ENCODE peak calls at places on chromosomes 5 and 9, in four cellular contexts. Y is colonic mucosa; Q is CD4-positive, alpha-beta T cell; A is kidney epithelial cell. F is an unnamed sample.
A peak's percentile ranks its signal among the peaks of the same experiment; 100 is the strongest.

GRCh38 chr5:72079288-72079687 is 28.0 kb upstream of the MAP1B start:
- DNase-seq in A (no peak), Q (no peak), Y (no peak), F (no peak)

GRCh38 chr5:164597293-164597900 is 1092.0 kb downstream of the MAT2B start:
- DNase-seq in Q (no peak), A (no peak), Y (no peak), F (no peak)

GRCh38 chr9:126211441-126212074 is 115.1 kb upstream of the MVB12B start:
- DNase-seq in A (no peak), Q (no peak), Y (no peak), F (no peak)

GRCh38 chr5:5078009-5078897 is 61.9 kb upstream of the ADAMTS16 start:
- DNase-seq in A (no peak), Y (no peak), Q (no peak), F (no peak)

GRCh38 chr5:149737355-149737754 is 7.2 kb downstream of the PPARGC1B start:
- DNase-seq in A (no peak), Y (no peak), Q (no peak), F (no peak)

GRCh38 chr5:68738236-68738635 is 355.6 kb upstream of the SLC30A5 start:
- DNase-seq in Q (no peak), Y (no peak), A (no peak), F (no peak)

GRCh38 chr9:126708178-126708577 is 94.5 kb downstream of the LMX1B start:
- DNase-seq in Y (no peak), Q (no peak), A (no peak), F (no peak)

GRCh38 chr9:134040176-134040565 is 14.9 kb downstream of the BRD3OS start:
- DNase-seq in Q (no peak), A (no peak), Y (no peak), F (no peak)

GRCh38 chr5:79235222-79235577 is 731 bp upstream of the JMY start:
- DNase-seq in A (no peak), Q (no peak), Y (no peak), F (peak; percentile 49)

GRCh38 chr5:180591249-180591887 is at the start of gene SCGB3A1:
- DNase-seq in A (no peak), Y (no peak), Q (no peak), F (no peak)

GRCh38 chr5:91212336-91213092 is 170.6 kb downstream of the ARRDC3 start:
- DNase-seq in Y (peak; percentile 58), Q (no peak), A (peak; percentile 44), F (peak; percentile 95)

GRCh38 chr9:3972687-3973086 is 327.2 kb downstream of the GLIS3 start:
- DNase-seq in A (no peak), Y (no peak), Q (no peak), F (no peak)

GRCh38 chr5:110702704-110703103 is 23.8 kb downstream of the TMEM232 start:
- DNase-seq in Y (no peak), Q (no peak), A (no peak), F (no peak)

GRCh38 chr5:110705349-110705748 is 21.1 kb downstream of the TMEM232 start:
- DNase-seq in Q (no peak), Y (no peak), A (no peak), F (no peak)

GRCh38 chr5:110702300-110702699 is 24.2 kb downstream of the TMEM232 start:
- DNase-seq in A (no peak), Y (no peak), Q (no peak), F (no peak)

GRCh38 chr5:110703481-110703880 is 23.0 kb downstream of the TMEM232 start:
- DNase-seq in Y (no peak), Q (no peak), A (no peak), F (no peak)
- TF ChIP-seq CTCF in Y (no peak), Q (no peak), A (no peak), F (no peak)

DNA sequence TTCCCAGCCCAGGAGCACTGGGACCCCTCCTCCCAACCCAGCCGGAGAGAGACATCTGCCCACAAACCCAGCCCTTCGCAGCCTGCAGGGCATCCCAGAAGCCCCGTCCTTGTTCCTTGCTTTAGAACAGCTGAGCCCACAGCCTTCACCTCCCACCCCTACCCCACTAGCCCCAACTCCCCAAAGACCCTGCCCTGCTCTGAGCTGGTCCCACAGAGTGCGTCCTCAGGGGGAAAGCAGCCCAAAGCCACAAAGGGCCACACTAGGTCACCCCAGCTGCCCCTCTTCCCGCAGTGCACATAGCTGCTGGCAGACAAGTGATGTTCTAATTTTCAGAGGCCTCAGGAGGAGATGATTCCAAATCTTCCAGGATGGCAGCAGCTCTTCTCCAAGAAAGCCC is 8.8 kb downstream of the PLPP7 start:
- DNase-seq in Y (no peak), A (no peak), Q (no peak), F (no peak)
- TF ChIP-seq CTCF in Y (no peak), A (no peak), Q (no peak), F (no peak)

GRCh38 chr5:16891043-16891442 is 45.0 kb downstream of the MYO10 start:
- DNase-seq in A (no peak), Q (no peak), Y (no peak), F (no peak)

GRCh38 chr5:16888694-16889124 is 47.4 kb downstream of the MYO10 start:
- DNase-seq in A (no peak), Q (no peak), Y (no peak), F (peak; percentile 35)

GRCh38 chr5:16886793-16887345 is 49.2 kb downstream of the MYO10 start:
- DNase-seq in Y (no peak), Q (no peak), A (no peak), F (no peak)

GRCh38 chr5:16889972-16890519 is 46.0 kb downstream of the MYO10 start:
- DNase-seq in A (no peak), Q (no peak), Y (no peak), F (peak; percentile 56)

GRCh38 chr5:16889203-16889971 is 46.7 kb downstream of the MYO10 start:
- DNase-seq in Q (no peak), Y (no peak), A (no peak), F (peak; percentile 82)
- TF ChIP-seq CTCF in Q (no peak), Y (no peak), A (no peak), F (no peak)

GRCh38 chr5:105033642-105034217 is 1471.1 kb upstream of the NUDT12 start:
- DNase-seq in Y (peak; percentile 42), Q (no peak), A (no peak), F (no peak)
- TF ChIP-seq CTCF in Y (no peak), Q (no peak), A (no peak), F (no peak)

GRCh38 chr9:97500765-97501176 is 695 bp upstream of the TMOD1 start:
- DNase-seq in Q (no peak), Y (no peak), A (no peak), F (no peak)
- TF ChIP-seq CTCF in Q (no peak), Y (no peak), A (no peak), F (no peak)

GRCh38 chr9:75588808-75589207 is 301.7 kb upstream of the PCSK5 start:
- DNase-seq in Y (no peak), Q (no peak), A (no peak), F (no peak)
- TF ChIP-seq CTCF in Y (no peak), Q (no peak), A (peak; percentile 32), F (no peak)

DNA sequence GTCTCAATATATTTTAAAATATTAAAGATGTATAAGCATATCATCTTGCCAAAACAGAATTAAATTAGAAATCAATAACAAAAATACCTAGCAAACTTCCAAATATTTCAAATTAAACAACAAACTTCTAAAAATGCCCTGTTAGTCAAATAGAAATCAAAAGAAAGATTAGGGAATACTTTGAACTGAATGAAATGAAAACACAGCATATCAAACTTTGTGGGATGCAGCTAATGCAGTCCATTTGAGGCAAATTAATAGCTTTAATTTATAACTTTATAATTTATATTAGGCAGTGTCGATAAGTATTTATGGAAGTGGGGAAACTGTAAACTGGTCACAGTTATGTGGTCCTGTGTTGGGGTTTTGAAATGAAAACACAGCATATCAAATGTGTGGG is 17.1 kb downstream of the SLC6A3 start:
- DNase-seq in A (no peak), Q (no peak), Y (no peak), F (no peak)
- TF ChIP-seq CTCF in A (no peak), Q (no peak), Y (no peak), F (no peak)

GRCh38 chr5:93073547-93073946 is 507.5 kb downstream of the NR2F1-AS1 start:
- DNase-seq in Y (no peak), Q (no peak), A (no peak), F (no peak)

GRCh38 chr5:93076096-93076495 is 504.9 kb downstream of the NR2F1-AS1 start:
- DNase-seq in Y (no peak), A (no peak), Q (no peak), F (peak; percentile 37)

GRCh38 chr5:93079046-93079445 is 502.0 kb downstream of the NR2F1-AS1 start:
- DNase-seq in Y (no peak), A (no peak), Q (no peak), F (no peak)

GRCh38 chr5:93078082-93079038 is 502.7 kb downstream of the NR2F1-AS1 start:
- DNase-seq in A (peak; percentile 88), Y (peak; percentile 18), Q (no peak), F (peak; percentile 92)

GRCh38 chr5:93076566-93076965 is 504.5 kb downstream of the NR2F1-AS1 start:
- DNase-seq in Y (no peak), Q (no peak), A (no peak), F (no peak)
- TF ChIP-seq CTCF in Y (no peak), Q (no peak), A (no peak), F (no peak)

DNA sequence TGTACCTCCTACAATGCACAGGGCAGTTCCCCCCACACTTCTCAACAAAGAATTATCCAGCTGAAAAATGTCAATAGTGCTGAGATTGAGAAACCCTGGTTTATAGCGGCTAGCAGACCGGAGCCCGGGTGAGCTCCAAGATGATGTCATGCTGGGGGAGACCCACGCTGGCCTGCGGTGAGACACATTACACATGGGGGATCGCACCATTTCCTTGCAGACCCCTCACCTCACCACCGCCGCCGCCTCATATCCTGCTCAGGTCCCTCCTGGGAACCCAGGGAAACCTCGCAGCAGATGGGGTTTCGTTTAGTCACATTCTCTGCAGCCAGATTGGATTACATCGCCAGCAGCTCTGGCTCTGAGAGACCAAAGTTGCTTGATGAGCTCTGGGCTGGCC is 14.7 kb upstream of the TNC start:
- DNase-seq in A (no peak), Q (no peak), Y (no peak), F (peak; percentile 63)
- TF ChIP-seq CTCF in A (no peak), Q (no peak), Y (no peak), F (no peak)

GRCh38 chr5:142976861-142977260 is 206.7 kb downstream of the ARHGAP26 start:
- DNase-seq in Q (no peak), A (no peak), Y (no peak), F (no peak)

GRCh38 chr5:142978726-142979125 is 208.5 kb downstream of the ARHGAP26 start:
- DNase-seq in A (no peak), Q (no peak), Y (no peak), F (no peak)

GRCh38 chr5:142977363-142978051 is 207.3 kb downstream of the ARHGAP26 start:
- DNase-seq in Y (no peak), A (peak; percentile 85), Q (no peak), F (peak; percentile 90)

GRCh38 chr5:142979636-142980035 is 209.5 kb downstream of the ARHGAP26 start:
- DNase-seq in Y (peak; percentile 70), A (no peak), Q (no peak), F (no peak)

DNA sequence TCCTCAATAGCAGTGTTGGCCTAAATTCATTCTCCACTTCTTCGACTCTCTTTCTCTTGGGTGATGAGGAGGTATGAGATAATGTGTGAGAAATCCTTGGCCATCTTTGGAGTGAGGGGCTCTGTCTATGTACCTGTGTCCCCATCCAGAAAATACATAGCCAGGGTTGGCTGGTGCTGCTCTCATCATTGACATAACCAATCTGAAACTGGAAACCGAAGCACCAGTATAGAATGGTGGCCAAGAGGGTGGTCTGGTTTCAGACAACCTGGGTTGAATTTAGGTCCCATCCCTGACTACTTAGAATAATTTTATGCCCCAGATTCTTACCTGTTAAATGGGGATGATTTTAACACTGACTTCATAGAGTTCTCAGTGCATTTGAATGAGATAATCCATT is 208.1 kb downstream of the ARHGAP26 start:
- DNase-seq in Q (no peak), Y (no peak), A (no peak), F (no peak)
- TF ChIP-seq CTCF in Q (no peak), Y (no peak), A (no peak), F (no peak)

F was measured in astrocyte of the spinal cord.